ENCODE peak calls at places on chromosomes 4 and X, in ten cellular contexts. N, P, O, W, S, M, J, H, I and X are unnamed samples.

GRCh38 chr4:167111622-167112021 is 122.7 kb downstream of the SPOCK3 start:
- DNase-seq in O (no peak), H (no peak), I (no peak), S (no peak), N (no peak), P (no peak), M (no peak), J (no peak), W (no peak), X (no peak)

GRCh38 chrX:23327104-23327503 is 7.5 kb upstream of the PTCHD1 start:
- DNase-seq in S (no peak), O (no peak), I (no peak), P (no peak), W (no peak), J (no peak), H (no peak), M (no peak), N (no peak), X (no peak)

GRCh38 chrX:33336783-33337182 is 125.4 kb upstream of the DMD start:
- DNase-seq in P (no peak), S (no peak), H (no peak), M (peak), J (no peak), W (no peak), N (peak), O (no peak), I (no peak), X (no peak)

GRCh38 chrX:29858714-29859113 is 356.6 kb upstream of the MAGEB2 start:
- DNase-seq in O (no peak), P (no peak), I (peak), M (no peak), W (no peak), S (no peak), H (no peak), N (no peak), J (no peak), X (no peak)

GRCh38 chr4:1082215-1083182 is 30.9 kb downstream of the RNF212 start:
- DNase-seq in S (no peak), I (peak), H (peak), W (no peak), O (peak), M (peak), P (no peak), N (no peak), J (peak), X (no peak)

GRCh38 chr4:75432683-75433082 is 81.5 kb downstream of the RCHY1 start:
- DNase-seq in J (no peak), N (no peak), W (no peak), H (no peak), O (no peak), P (no peak), M (no peak), I (no peak), S (peak), X (peak)

GRCh38 chrX:30039768-30040167 is 175.6 kb upstream of the MAGEB2 start:
- DNase-seq in M (no peak), W (no peak), P (no peak), H (no peak), J (no peak), N (no peak), O (no peak), S (no peak), I (peak), X (no peak)

GRCh38 chrX:154015581-154016264 is 4.0 kb downstream of the IRAK1 start:
- DNase-seq in P (no peak), N (no peak), O (no peak), H (no peak), M (no peak), I (no peak), S (no peak), J (no peak), W (no peak), X (no peak)

GRCh38 chrX:107629533-107629909 is 1.2 kb downstream of the PRPS1 start:
- DNase-seq in H (no peak), N (no peak), P (no peak), I (no peak), J (peak), W (no peak), M (peak), O (no peak), S (peak), X (peak)

GRCh38 chrX:107894038-107894437 is 68.4 kb downstream of the MID2 start:
- DNase-seq in O (no peak), W (no peak), H (no peak), P (no peak), S (peak), M (peak), N (peak), I (no peak), J (peak), X (peak)

GRCh38 chr4:11214281-11214680 is 214.4 kb downstream of the HS3ST1 start:
- DNase-seq in P (no peak), W (no peak), S (no peak), M (no peak), J (no peak), H (no peak), N (no peak), I (no peak), O (no peak), X (no peak)

GRCh38 chr4:176964116-176964691 is 171.5 kb upstream of the VEGFC start:
- DNase-seq in P (no peak), M (no peak), S (no peak), O (no peak), J (no peak), H (no peak), W (no peak), I (no peak), N (no peak), X (no peak)

GRCh38 chrX:56798866-56799864 is 70.1 kb downstream of the NBDY start:
- DNase-seq in O (peak), M (peak), N (no peak), J (no peak), P (no peak), H (no peak), S (no peak), I (no peak), W (no peak), X (no peak)

GRCh38 chrX:18422886-18423285 is 2.5 kb upstream of the CDKL5 start:
- DNase-seq in P (no peak), M (no peak), O (no peak), W (no peak), I (no peak), H (no peak), S (no peak), N (no peak), J (no peak), X (no peak)